ENCODE peak calls at places on chromosomes 6 and 20, in ten cellular contexts. One of them, this sample, is unnamed.
A peak's percentile ranks its signal among the peaks of the same experiment; 100 is the strongest.

GRCh38 chr6:3621411-3621810 is 130.1 kb downstream of the PXDC1 start:
- DNase-seq in tibial artery: no peak
- DNase-seq in dorsolateral prefrontal cortex: no peak
- DNase-seq in natural killer cell: no peak
- DNase-seq in CD8-positive, alpha-beta T cell: no peak
- DNase-seq in epithelial cell of esophagus: no peak
- DNase-seq in lung: no peak
- DNase-seq in AG09309: no peak
- DNase-seq in thoracic aorta: no peak
- DNase-seq in lower lobe of right lung: no peak
- DNase-seq in this sample: no peak

GRCh38 chr6:43995137-43995536 is 132.1 kb downstream of the MRPL14 start:
- DNase-seq in lower lobe of right lung: no peak
- DNase-seq in AG09309: no peak
- DNase-seq in tibial artery: peak; percentile 1
- DNase-seq in natural killer cell: no peak
- DNase-seq in dorsolateral prefrontal cortex: peak; percentile 13
- DNase-seq in epithelial cell of esophagus: no peak
- DNase-seq in lung: no peak
- DNase-seq in thoracic aorta: no peak
- DNase-seq in CD8-positive, alpha-beta T cell: no peak
- DNase-seq in this sample: no peak

GRCh38 chr6:156824142-156824541 is 47.0 kb downstream of the ARID1B start:
- DNase-seq in thoracic aorta: no peak
- DNase-seq in tibial artery: no peak
- DNase-seq in CD8-positive, alpha-beta T cell: no peak
- DNase-seq in AG09309: no peak
- DNase-seq in epithelial cell of esophagus: no peak
- DNase-seq in lower lobe of right lung: no peak
- DNase-seq in natural killer cell: no peak
- DNase-seq in dorsolateral prefrontal cortex: no peak
- DNase-seq in lung: no peak
- DNase-seq in this sample: no peak

GRCh38 chr6:150195996-150196417 is 53.2 kb downstream of the PPP1R14C start:
- DNase-seq in natural killer cell: no peak
- DNase-seq in AG09309: peak; percentile 28
- DNase-seq in CD8-positive, alpha-beta T cell: no peak
- DNase-seq in lower lobe of right lung: no peak
- DNase-seq in thoracic aorta: no peak
- DNase-seq in epithelial cell of esophagus: no peak
- DNase-seq in lung: no peak
- DNase-seq in tibial artery: no peak
- DNase-seq in dorsolateral prefrontal cortex: no peak
- DNase-seq in this sample: no peak

GRCh38 chr6:135128268-135128914 is 52.7 kb upstream of the MYB start:
- DNase-seq in CD8-positive, alpha-beta T cell: no peak
- DNase-seq in epithelial cell of esophagus: no peak
- DNase-seq in lung: no peak
- DNase-seq in AG09309: no peak
- DNase-seq in tibial artery: no peak
- DNase-seq in lower lobe of right lung: no peak
- DNase-seq in natural killer cell: peak; percentile 44
- DNase-seq in thoracic aorta: no peak
- DNase-seq in dorsolateral prefrontal cortex: no peak
- DNase-seq in this sample: no peak

GRCh38 chr6:14596410-14596809 is 478.8 kb downstream of the CD83 start:
- DNase-seq in lower lobe of right lung: peak; percentile 78
- DNase-seq in natural killer cell: no peak
- DNase-seq in thoracic aorta: no peak
- DNase-seq in epithelial cell of esophagus: peak; percentile 58
- DNase-seq in dorsolateral prefrontal cortex: no peak
- DNase-seq in lung: peak; percentile 38
- DNase-seq in AG09309: peak; percentile 24
- DNase-seq in CD8-positive, alpha-beta T cell: no peak
- DNase-seq in tibial artery: peak; percentile 29
- DNase-seq in this sample: no peak

GRCh38 chr6:48747040-48747439 is 636.0 kb upstream of the PTCHD4 start:
- DNase-seq in dorsolateral prefrontal cortex: no peak
- DNase-seq in epithelial cell of esophagus: peak; percentile 82
- DNase-seq in lung: no peak
- DNase-seq in lower lobe of right lung: no peak
- DNase-seq in natural killer cell: no peak
- DNase-seq in CD8-positive, alpha-beta T cell: no peak
- DNase-seq in AG09309: no peak
- DNase-seq in tibial artery: no peak
- DNase-seq in thoracic aorta: no peak
- DNase-seq in this sample: no peak

GRCh38 chr6:14280006-14280510 is 162.5 kb downstream of the CD83 start:
- DNase-seq in epithelial cell of esophagus: no peak
- DNase-seq in lung: no peak
- DNase-seq in dorsolateral prefrontal cortex: no peak
- DNase-seq in CD8-positive, alpha-beta T cell: no peak
- DNase-seq in tibial artery: no peak
- DNase-seq in natural killer cell: no peak
- DNase-seq in thoracic aorta: no peak
- DNase-seq in AG09309: no peak
- DNase-seq in lower lobe of right lung: no peak
- DNase-seq in this sample: no peak

GRCh38 chr20:53656653-53657288 is 63.1 kb upstream of the ZNF217 start:
- DNase-seq in lung: no peak
- DNase-seq in natural killer cell: no peak
- DNase-seq in tibial artery: no peak
- DNase-seq in dorsolateral prefrontal cortex: no peak
- DNase-seq in CD8-positive, alpha-beta T cell: no peak
- DNase-seq in thoracic aorta: no peak
- DNase-seq in AG09309: peak; percentile 65
- DNase-seq in epithelial cell of esophagus: peak; percentile 46
- DNase-seq in lower lobe of right lung: no peak
- DNase-seq in this sample: peak; percentile 44

GRCh38 chr20:10219452-10219791 is 792 bp downstream of the SNAP25 start:
- DNase-seq in thoracic aorta: peak; percentile 16
- DNase-seq in CD8-positive, alpha-beta T cell: peak; percentile 35
- DNase-seq in natural killer cell: peak; percentile 78
- DNase-seq in AG09309: no peak
- DNase-seq in epithelial cell of esophagus: peak; percentile 61
- DNase-seq in lung: peak; percentile 61
- DNase-seq in tibial artery: peak; percentile 63
- DNase-seq in lower lobe of right lung: peak; percentile 76
- DNase-seq in dorsolateral prefrontal cortex: peak; percentile 86
- DNase-seq in this sample: no peak
- TF ChIP-seq CTCF in thoracic aorta: no peak
- TF ChIP-seq CTCF in CD8-positive, alpha-beta T cell: no peak
- TF ChIP-seq CTCF in natural killer cell: no peak
- TF ChIP-seq CTCF in AG09309: no peak
- TF ChIP-seq CTCF in epithelial cell of esophagus: no peak
- TF ChIP-seq CTCF in lung: no peak
- TF ChIP-seq CTCF in tibial artery: no peak
- TF ChIP-seq CTCF in lower lobe of right lung: no peak
- TF ChIP-seq CTCF in dorsolateral prefrontal cortex: peak; percentile 28
- TF ChIP-seq CTCF in this sample: no peak

GRCh38 chr20:36784900-36785299 is 11.3 kb upstream of the DSN1 start:
- DNase-seq in AG09309: no peak
- DNase-seq in tibial artery: peak; percentile 30
- DNase-seq in dorsolateral prefrontal cortex: no peak
- DNase-seq in CD8-positive, alpha-beta T cell: no peak
- DNase-seq in thoracic aorta: no peak
- DNase-seq in epithelial cell of esophagus: no peak
- DNase-seq in lung: no peak
- DNase-seq in natural killer cell: no peak
- DNase-seq in lower lobe of right lung: no peak
- DNase-seq in this sample: no peak
- TF ChIP-seq CTCF in AG09309: no peak
- TF ChIP-seq CTCF in tibial artery: no peak
- TF ChIP-seq CTCF in dorsolateral prefrontal cortex: no peak
- TF ChIP-seq CTCF in CD8-positive, alpha-beta T cell: no peak
- TF ChIP-seq CTCF in thoracic aorta: no peak
- TF ChIP-seq CTCF in epithelial cell of esophagus: no peak
- TF ChIP-seq CTCF in lung: no peak
- TF ChIP-seq CTCF in natural killer cell: no peak
- TF ChIP-seq CTCF in lower lobe of right lung: no peak
- TF ChIP-seq CTCF in this sample: no peak

GRCh38 chr6:161836643-161837448 is 563.0 kb upstream of the AGPAT4 start:
- DNase-seq in tibial artery: no peak
- DNase-seq in lower lobe of right lung: no peak
- DNase-seq in thoracic aorta: no peak
- DNase-seq in dorsolateral prefrontal cortex: no peak
- DNase-seq in natural killer cell: no peak
- DNase-seq in CD8-positive, alpha-beta T cell: no peak
- DNase-seq in epithelial cell of esophagus: no peak
- DNase-seq in AG09309: no peak
- DNase-seq in lung: no peak
- DNase-seq in this sample: no peak
- TF ChIP-seq CTCF in tibial artery: no peak
- TF ChIP-seq CTCF in lower lobe of right lung: no peak
- TF ChIP-seq CTCF in thoracic aorta: no peak
- TF ChIP-seq CTCF in dorsolateral prefrontal cortex: peak; percentile 51
- TF ChIP-seq CTCF in natural killer cell: no peak
- TF ChIP-seq CTCF in CD8-positive, alpha-beta T cell: no peak
- TF ChIP-seq CTCF in epithelial cell of esophagus: no peak
- TF ChIP-seq CTCF in AG09309: no peak
- TF ChIP-seq CTCF in lung: no peak
- TF ChIP-seq CTCF in this sample: peak; percentile 61

GRCh38 chr6:71531006-71531405 is 242.4 kb downstream of the OGFRL1 start:
- DNase-seq in lower lobe of right lung: no peak
- DNase-seq in CD8-positive, alpha-beta T cell: no peak
- DNase-seq in epithelial cell of esophagus: no peak
- DNase-seq in AG09309: peak; percentile 46
- DNase-seq in thoracic aorta: no peak
- DNase-seq in dorsolateral prefrontal cortex: no peak
- DNase-seq in lung: no peak
- DNase-seq in tibial artery: no peak
- DNase-seq in natural killer cell: no peak
- DNase-seq in this sample: peak; percentile 61

GRCh38 chr6:71537717-71538116 is 249.1 kb downstream of the OGFRL1 start:
- DNase-seq in AG09309: peak; percentile 32
- DNase-seq in dorsolateral prefrontal cortex: no peak
- DNase-seq in natural killer cell: no peak
- DNase-seq in tibial artery: no peak
- DNase-seq in CD8-positive, alpha-beta T cell: no peak
- DNase-seq in thoracic aorta: no peak
- DNase-seq in epithelial cell of esophagus: peak; percentile 10
- DNase-seq in lower lobe of right lung: no peak
- DNase-seq in lung: no peak
- DNase-seq in this sample: no peak

GRCh38 chr6:71534916-71535315 is 246.3 kb downstream of the OGFRL1 start:
- DNase-seq in natural killer cell: no peak
- DNase-seq in epithelial cell of esophagus: no peak
- DNase-seq in lower lobe of right lung: no peak
- DNase-seq in lung: no peak
- DNase-seq in thoracic aorta: no peak
- DNase-seq in AG09309: no peak
- DNase-seq in dorsolateral prefrontal cortex: no peak
- DNase-seq in tibial artery: no peak
- DNase-seq in CD8-positive, alpha-beta T cell: no peak
- DNase-seq in this sample: no peak

GRCh38 chr6:71531841-71532240 is 243.2 kb downstream of the OGFRL1 start:
- DNase-seq in CD8-positive, alpha-beta T cell: no peak
- DNase-seq in dorsolateral prefrontal cortex: peak; percentile 47
- DNase-seq in epithelial cell of esophagus: no peak
- DNase-seq in lung: no peak
- DNase-seq in AG09309: no peak
- DNase-seq in tibial artery: no peak
- DNase-seq in thoracic aorta: no peak
- DNase-seq in natural killer cell: no peak
- DNase-seq in lower lobe of right lung: no peak
- DNase-seq in this sample: no peak

DNA sequence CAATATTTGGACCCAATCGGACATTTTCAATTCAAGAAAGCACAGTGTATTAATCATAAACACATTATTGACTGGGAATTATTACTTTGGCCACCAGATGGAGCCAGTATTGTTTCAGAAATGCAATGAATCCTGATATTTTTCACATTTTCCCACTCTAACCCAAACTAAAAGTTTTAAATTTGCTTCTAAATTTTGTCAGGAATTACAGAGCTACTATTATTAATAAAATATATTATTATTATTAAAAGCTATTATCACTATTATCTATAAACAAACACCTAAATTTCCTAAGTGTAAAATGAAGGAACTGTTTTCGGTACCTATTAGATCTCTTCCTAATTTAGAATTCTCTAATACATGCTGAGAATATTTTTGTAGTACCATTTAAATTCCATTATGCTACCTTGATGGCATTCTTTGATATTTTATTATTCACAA is 245.3 kb downstream of the OGFRL1 start:
- DNase-seq in thoracic aorta: no peak
- DNase-seq in natural killer cell: no peak
- DNase-seq in lung: no peak
- DNase-seq in dorsolateral prefrontal cortex: no peak
- DNase-seq in tibial artery: no peak
- DNase-seq in lower lobe of right lung: no peak
- DNase-seq in epithelial cell of esophagus: peak; percentile 33
- DNase-seq in CD8-positive, alpha-beta T cell: no peak
- DNase-seq in AG09309: no peak
- DNase-seq in this sample: no peak
- TF ChIP-seq CTCF in thoracic aorta: peak; percentile 62
- TF ChIP-seq CTCF in natural killer cell: no peak
- TF ChIP-seq CTCF in lung: peak; percentile 30
- TF ChIP-seq CTCF in dorsolateral prefrontal cortex: peak; percentile 66
- TF ChIP-seq CTCF in tibial artery: peak; percentile 65
- TF ChIP-seq CTCF in lower lobe of right lung: peak; percentile 67
- TF ChIP-seq CTCF in epithelial cell of esophagus: peak; percentile 50
- TF ChIP-seq CTCF in CD8-positive, alpha-beta T cell: peak; percentile 65
- TF ChIP-seq CTCF in AG09309: peak; percentile 46
- TF ChIP-seq CTCF in this sample: peak; percentile 58

GRCh38 chr20:22489614-22490286 is 94.6 kb downstream of the FOXA2 start:
- DNase-seq in CD8-positive, alpha-beta T cell: no peak
- DNase-seq in tibial artery: no peak
- DNase-seq in AG09309: no peak
- DNase-seq in lung: no peak
- DNase-seq in dorsolateral prefrontal cortex: no peak
- DNase-seq in natural killer cell: no peak
- DNase-seq in lower lobe of right lung: no peak
- DNase-seq in thoracic aorta: no peak
- DNase-seq in epithelial cell of esophagus: peak; percentile 17
- DNase-seq in this sample: no peak

GRCh38 chr20:22495172-22495571 is 89.2 kb downstream of the FOXA2 start:
- DNase-seq in AG09309: no peak
- DNase-seq in CD8-positive, alpha-beta T cell: no peak
- DNase-seq in epithelial cell of esophagus: no peak
- DNase-seq in tibial artery: no peak
- DNase-seq in lung: no peak
- DNase-seq in dorsolateral prefrontal cortex: no peak
- DNase-seq in thoracic aorta: no peak
- DNase-seq in lower lobe of right lung: no peak
- DNase-seq in natural killer cell: no peak
- DNase-seq in this sample: no peak

GRCh38 chr20:22492497-22492896 is 91.9 kb downstream of the FOXA2 start:
- DNase-seq in tibial artery: no peak
- DNase-seq in lower lobe of right lung: no peak
- DNase-seq in thoracic aorta: no peak
- DNase-seq in lung: no peak
- DNase-seq in AG09309: no peak
- DNase-seq in CD8-positive, alpha-beta T cell: no peak
- DNase-seq in epithelial cell of esophagus: no peak
- DNase-seq in natural killer cell: no peak
- DNase-seq in dorsolateral prefrontal cortex: no peak
- DNase-seq in this sample: no peak

GRCh38 chr20:22491188-22491500 is 93.2 kb downstream of the FOXA2 start:
- DNase-seq in CD8-positive, alpha-beta T cell: no peak
- DNase-seq in natural killer cell: no peak
- DNase-seq in lower lobe of right lung: no peak
- DNase-seq in tibial artery: no peak
- DNase-seq in dorsolateral prefrontal cortex: no peak
- DNase-seq in AG09309: no peak
- DNase-seq in lung: no peak
- DNase-seq in epithelial cell of esophagus: no peak
- DNase-seq in thoracic aorta: no peak
- DNase-seq in this sample: no peak

GRCh38 chr20:22490287-22491187 is 93.8 kb downstream of the FOXA2 start:
- DNase-seq in CD8-positive, alpha-beta T cell: no peak
- DNase-seq in dorsolateral prefrontal cortex: no peak
- DNase-seq in AG09309: no peak
- DNase-seq in tibial artery: no peak
- DNase-seq in lower lobe of right lung: peak; percentile 80
- DNase-seq in thoracic aorta: no peak
- DNase-seq in lung: peak; percentile 68
- DNase-seq in epithelial cell of esophagus: peak; percentile 45
- DNase-seq in natural killer cell: no peak
- DNase-seq in this sample: no peak
- TF ChIP-seq CTCF in CD8-positive, alpha-beta T cell: no peak
- TF ChIP-seq CTCF in dorsolateral prefrontal cortex: no peak
- TF ChIP-seq CTCF in AG09309: no peak
- TF ChIP-seq CTCF in tibial artery: no peak
- TF ChIP-seq CTCF in lower lobe of right lung: no peak
- TF ChIP-seq CTCF in thoracic aorta: no peak
- TF ChIP-seq CTCF in lung: no peak
- TF ChIP-seq CTCF in epithelial cell of esophagus: peak; percentile 28
- TF ChIP-seq CTCF in natural killer cell: no peak
- TF ChIP-seq CTCF in this sample: no peak